ENCODE peak calls at places on chromosome 12, in seven cellular contexts. Z is lung microvascular endothelial cell, Y is NCI-H1436, L is fibroblast of mammary gland, V is HCEC 1CT, B is GM03348, U is NCI-H2029. R is an unnamed sample.

GRCh38 chr12:111275308-111275707 is 93.6 kb downstream of the PHETA1 start:
- DNase-seq in Y (no peak), U (no peak), Z (no peak), B (no peak), V (no peak), L (no peak), R (no peak)

GRCh38 chr12:125773033-125773432 is 707.8 kb downstream of the AACS start:
- DNase-seq in Z (no peak), V (no peak), Y (no peak), U (peak), B (no peak), L (peak), R (peak)

GRCh38 chr12:11580125-11580751 is 69.2 kb upstream of the ETV6 start:
- DNase-seq in L (peak), B (peak), V (peak), U (no peak), Y (no peak), Z (peak), R (peak)

GRCh38 chr12:54024127-54024526 is 4.1 kb upstream of the HOXC6 start:
- DNase-seq in U (no peak), L (no peak), V (no peak), Y (no peak), Z (no peak), B (no peak), R (no peak)

GRCh38 chr12:131097247-131098177 is 143.8 kb downstream of the ADGRD1 start:
- DNase-seq in Z (no peak), Y (no peak), U (no peak), V (no peak), B (no peak), L (no peak), R (no peak)

GRCh38 chr12:101783838-101784237 is 44.6 kb upstream of the SYCP3 start:
- DNase-seq in Z (no peak), U (no peak), V (no peak), B (no peak), Y (no peak), L (no peak), R (no peak)

GRCh38 chr12:52878507-52879393 is 26.1 kb downstream of the KRT8 start:
- DNase-seq in B (no peak), V (no peak), Z (no peak), U (no peak), Y (no peak), L (no peak), R (no peak)

GRCh38 chr12:14920475-14921126 is 17.7 kb downstream of the ERP27 start:
- DNase-seq in Y (no peak), U (no peak), L (no peak), Z (no peak), B (no peak), V (no peak), R (no peak)

GRCh38 chr12:100953217-100953616 is 158.6 kb downstream of the ANO4 start:
- DNase-seq in B (no peak), Z (no peak), V (peak), L (no peak), U (no peak), Y (no peak), R (no peak)

GRCh38 chr12:121441555-121441954 is 41.6 kb downstream of the RNF34 start:
- DNase-seq in V (no peak), U (peak), Y (no peak), B (no peak), L (peak), Z (no peak), R (no peak)

GRCh38 chr12:71666259-71666658 is 2.2 kb downstream of the THAP2 start:
- DNase-seq in L (no peak), B (no peak), U (no peak), V (no peak), Z (no peak), Y (no peak), R (no peak)

GRCh38 chr12:31650927-31651326 is 8.6 kb upstream of the ETFBKMT start:
- DNase-seq in V (no peak), Y (no peak), Z (peak), B (no peak), L (peak), U (no peak), R (no peak)

GRCh38 chr12:43882578-43883178 is 46.8 kb downstream of the TMEM117 start:
- DNase-seq in B (peak), U (peak), L (peak), V (peak), Y (peak), Z (peak), R (peak)

GRCh38 chr12:89936631-89937030 is 228.0 kb upstream of the ATP2B1 start:
- DNase-seq in B (no peak), L (no peak), Z (no peak), Y (no peak), U (no peak), V (no peak), R (no peak)